ENCODE peak calls at places on chromosomes 4 and X, in four cellular contexts. One of them, this sample, is unnamed.

GRCh38 chrX:9337056-9337455 is 127.8 kb upstream of the TBL1X start:
- DNase-seq in H1: no peak
- DNase-seq in body of pancreas: no peak
- DNase-seq in choroid plexus epithelial cell: peak
- DNase-seq in this sample: no peak

GRCh38 chr4:187172340-187172761 is 448.7 kb upstream of the FAT1 start:
- DNase-seq in H1: no peak
- DNase-seq in choroid plexus epithelial cell: peak
- DNase-seq in body of pancreas: no peak
- DNase-seq in this sample: no peak

GRCh38 chr4:34854451-34854850 is 1389.9 kb downstream of the ARAP2 start:
- DNase-seq in body of pancreas: no peak
- DNase-seq in choroid plexus epithelial cell: no peak
- DNase-seq in H1: no peak
- DNase-seq in this sample: peak

GRCh38 chr4:54067163-54067562 is 2.8 kb upstream of the CHIC2 start:
- DNase-seq in choroid plexus epithelial cell: peak
- DNase-seq in H1: no peak
- DNase-seq in body of pancreas: no peak
- DNase-seq in this sample: no peak

GRCh38 chr4:156971623-156972369 is at the start of gene PDGFC:
- DNase-seq in body of pancreas: peak
- DNase-seq in H1: no peak
- DNase-seq in choroid plexus epithelial cell: peak
- DNase-seq in this sample: peak

GRCh38 chr4:119093042-119093827 is 42.4 kb upstream of the MYOZ2 start:
- DNase-seq in body of pancreas: no peak
- DNase-seq in choroid plexus epithelial cell: no peak
- DNase-seq in H1: no peak
- DNase-seq in this sample: no peak

GRCh38 chr4:38856524-38857337 is at the start of gene TLR6:
- DNase-seq in choroid plexus epithelial cell: peak
- DNase-seq in H1: no peak
- DNase-seq in body of pancreas: peak
- DNase-seq in this sample: peak

GRCh38 chr4:47639531-47639930 is 154.5 kb downstream of the ATP10D start:
- DNase-seq in H1: no peak
- DNase-seq in body of pancreas: no peak
- DNase-seq in choroid plexus epithelial cell: peak
- DNase-seq in this sample: no peak

GRCh38 chr4:1547863-1548637 is 136.1 kb downstream of the FAM53A start:
- DNase-seq in choroid plexus epithelial cell: no peak
- DNase-seq in H1: no peak
- DNase-seq in body of pancreas: no peak
- DNase-seq in this sample: no peak

GRCh38 chr4:40755609-40756008 is 5.9 kb downstream of the NSUN7 start:
- DNase-seq in body of pancreas: no peak
- DNase-seq in H1: no peak
- DNase-seq in choroid plexus epithelial cell: no peak
- DNase-seq in this sample: no peak

GRCh38 chr4:145938618-145939177 is at the start of gene ZNF827:
- DNase-seq in H1: no peak
- DNase-seq in body of pancreas: peak
- DNase-seq in choroid plexus epithelial cell: peak
- DNase-seq in this sample: peak

GRCh38 chr4:120630432-120630831 is 292.1 kb downstream of the PRDM5 start:
- DNase-seq in choroid plexus epithelial cell: peak
- DNase-seq in body of pancreas: no peak
- DNase-seq in H1: no peak
- DNase-seq in this sample: no peak

GRCh38 chr4:2217726-2218125 is 24.2 kb downstream of the HAUS3 start:
- DNase-seq in choroid plexus epithelial cell: peak
- DNase-seq in body of pancreas: no peak
- DNase-seq in H1: no peak
- DNase-seq in this sample: no peak

GRCh38 chr4:85370400-85371032 is 104.4 kb upstream of the ARHGAP24 start:
- DNase-seq in H1: peak
- DNase-seq in choroid plexus epithelial cell: peak
- DNase-seq in body of pancreas: peak
- DNase-seq in this sample: peak

GRCh38 chrX:109911046-109911445 is 91.9 kb upstream of the TMEM164 start:
- DNase-seq in H1: no peak
- DNase-seq in choroid plexus epithelial cell: no peak
- DNase-seq in body of pancreas: no peak
- DNase-seq in this sample: no peak

GRCh38 chrX:150203249-150203647 is 159.9 kb upstream of the MAMLD1 start:
- DNase-seq in body of pancreas: no peak
- DNase-seq in choroid plexus epithelial cell: no peak
- DNase-seq in H1: no peak
- DNase-seq in this sample: no peak

GRCh38 chr4:73520821-73521220 is 39.3 kb downstream of the AFM start:
- DNase-seq in body of pancreas: no peak
- DNase-seq in choroid plexus epithelial cell: peak
- DNase-seq in H1: peak
- DNase-seq in this sample: peak

GRCh38 chrX:18748499-18748898 is 41.1 kb downstream of the PPEF1 start:
- DNase-seq in H1: no peak
- DNase-seq in body of pancreas: peak
- DNase-seq in choroid plexus epithelial cell: no peak
- DNase-seq in this sample: no peak

GRCh38 chr4:76559236-76560071 is 124.4 kb downstream of the SHROOM3 start:
- DNase-seq in body of pancreas: no peak
- DNase-seq in H1: no peak
- DNase-seq in choroid plexus epithelial cell: no peak
- DNase-seq in this sample: no peak

GRCh38 chrX:29852767-29853166 is 362.6 kb upstream of the MAGEB2 start:
- DNase-seq in H1: no peak
- DNase-seq in body of pancreas: no peak
- DNase-seq in choroid plexus epithelial cell: peak
- DNase-seq in this sample: no peak

GRCh38 chr4:110064295-110064694 is 134.1 kb downstream of the ELOVL6 start:
- DNase-seq in body of pancreas: no peak
- DNase-seq in H1: no peak
- DNase-seq in choroid plexus epithelial cell: peak
- DNase-seq in this sample: no peak

GRCh38 chr4:95077864-95078263 is 320.1 kb downstream of the BMPR1B start:
- DNase-seq in H1: no peak
- DNase-seq in choroid plexus epithelial cell: peak
- DNase-seq in body of pancreas: no peak
- DNase-seq in this sample: no peak

GRCh38 chrX:102651968-102652744 is 873 bp downstream of the GPRASP1 start:
- DNase-seq in choroid plexus epithelial cell: peak
- DNase-seq in body of pancreas: peak
- DNase-seq in H1: no peak
- DNase-seq in this sample: peak

GRCh38 chr4:103011378-103012025 is 8.0 kb downstream of the SLC9B1 start:
- DNase-seq in H1: no peak
- DNase-seq in body of pancreas: peak
- DNase-seq in choroid plexus epithelial cell: peak
- DNase-seq in this sample: peak

GRCh38 chr4:4852591-4853362 is 6.7 kb upstream of the MSX1 start:
- DNase-seq in H1: no peak
- DNase-seq in choroid plexus epithelial cell: peak
- DNase-seq in body of pancreas: no peak
- DNase-seq in this sample: peak

GRCh38 chrX:56107320-56107719 is 124.8 kb upstream of the KLF8 start:
- DNase-seq in choroid plexus epithelial cell: no peak
- DNase-seq in body of pancreas: no peak
- DNase-seq in H1: no peak
- DNase-seq in this sample: no peak

GRCh38 chrX:9163153-9163790 is 129.3 kb upstream of the FAM9B start:
- DNase-seq in choroid plexus epithelial cell: peak
- DNase-seq in body of pancreas: no peak
- DNase-seq in H1: no peak
- DNase-seq in this sample: no peak

GRCh38 chr4:20684852-20685763 is 15.2 kb upstream of the PACRGL start:
- DNase-seq in H1: no peak
- DNase-seq in body of pancreas: no peak
- DNase-seq in choroid plexus epithelial cell: peak
- DNase-seq in this sample: no peak

GRCh38 chr4:159308571-159309340 is 205.9 kb downstream of the RAPGEF2 start:
- DNase-seq in body of pancreas: no peak
- DNase-seq in H1: no peak
- DNase-seq in choroid plexus epithelial cell: peak
- DNase-seq in this sample: no peak

GRCh38 chrX:17081969-17082368 is 135.5 kb downstream of the REPS2 start:
- DNase-seq in choroid plexus epithelial cell: no peak
- DNase-seq in H1: no peak
- DNase-seq in body of pancreas: no peak
- DNase-seq in this sample: no peak

GRCh38 chrX:13059676-13060499 is 15.5 kb upstream of the FAM9C start:
- DNase-seq in H1: no peak
- DNase-seq in body of pancreas: no peak
- DNase-seq in choroid plexus epithelial cell: peak
- DNase-seq in this sample: no peak

GRCh38 chr4:40856836-40857362 is 107.1 kb downstream of the NSUN7 start:
- DNase-seq in body of pancreas: peak
- DNase-seq in choroid plexus epithelial cell: peak
- DNase-seq in H1: peak
- DNase-seq in this sample: peak

GRCh38 chr4:52573551-52573950 is 85.5 kb downstream of the USP46 start:
- DNase-seq in choroid plexus epithelial cell: no peak
- DNase-seq in body of pancreas: no peak
- DNase-seq in H1: no peak
- DNase-seq in this sample: no peak

GRCh38 chr4:26058537-26058936 is 144.5 kb downstream of the SMIM20 start:
- DNase-seq in body of pancreas: peak
- DNase-seq in H1: no peak
- DNase-seq in choroid plexus epithelial cell: no peak
- DNase-seq in this sample: no peak

GRCh38 chrX:13864264-13864663 is 47.4 kb upstream of the GPM6B start:
- DNase-seq in body of pancreas: no peak
- DNase-seq in H1: no peak
- DNase-seq in choroid plexus epithelial cell: no peak
- DNase-seq in this sample: no peak

GRCh38 chr4:4763815-4764202 is 95.7 kb upstream of the MSX1 start:
- DNase-seq in choroid plexus epithelial cell: peak
- DNase-seq in H1: no peak
- DNase-seq in body of pancreas: no peak
- DNase-seq in this sample: no peak

GRCh38 chr4:16122784-16123183 is 39.0 kb upstream of the PROM1 start:
- DNase-seq in choroid plexus epithelial cell: no peak
- DNase-seq in H1: no peak
- DNase-seq in body of pancreas: no peak
- DNase-seq in this sample: no peak
- H3K4me3 ChIP-seq in choroid plexus epithelial cell: no peak
- H3K4me3 ChIP-seq in H1: no peak
- H3K4me3 ChIP-seq in body of pancreas: no peak
- H3K4me3 ChIP-seq in this sample: no peak

GRCh38 chrX:51894697-51895336 is 1.4 kb downstream of the MAGED1 start:
- DNase-seq in H1: no peak
- DNase-seq in choroid plexus epithelial cell: peak
- DNase-seq in body of pancreas: peak
- DNase-seq in this sample: peak
- TF ChIP-seq CTCF in H1: peak
- TF ChIP-seq CTCF in choroid plexus epithelial cell: peak
- TF ChIP-seq CTCF in body of pancreas: no peak
- TF ChIP-seq CTCF in this sample: peak

DNA sequence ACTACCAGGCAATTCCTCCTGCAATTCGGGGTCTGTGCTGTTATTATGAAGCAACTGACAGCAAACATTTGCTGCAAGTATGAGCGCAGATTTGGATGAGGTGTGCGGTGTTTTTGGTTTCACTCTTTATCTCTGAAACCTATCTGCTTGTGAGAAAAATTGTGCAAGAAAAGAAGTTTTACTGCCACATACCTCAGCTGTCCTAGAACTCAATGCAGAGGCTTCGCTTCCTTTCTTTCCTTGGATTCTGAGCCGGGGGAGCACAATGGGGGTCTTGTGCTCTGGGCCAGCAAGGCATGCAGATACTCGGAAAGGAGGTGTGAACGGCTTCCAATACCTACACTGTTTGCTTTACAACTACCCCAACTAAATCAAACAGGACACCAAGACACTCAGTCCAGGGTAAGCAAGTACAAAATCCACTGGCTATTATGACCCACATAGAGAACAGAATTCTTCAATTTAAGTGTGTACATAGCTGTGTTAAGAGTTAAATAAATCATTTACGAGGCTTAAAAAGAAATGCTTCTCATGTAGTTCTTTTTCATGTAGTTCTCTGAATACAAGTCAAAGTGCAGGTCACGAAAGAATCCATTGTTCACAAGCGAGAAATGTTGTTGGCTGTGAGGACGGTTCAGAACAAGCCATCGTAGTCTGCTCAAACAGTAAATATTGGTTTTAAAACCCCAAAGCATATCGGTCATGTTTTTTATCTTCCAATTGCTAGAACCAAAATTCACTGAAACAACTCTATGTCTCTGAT is 1.1 kb downstream of the SORBS2 start:
- DNase-seq in H1: no peak
- DNase-seq in body of pancreas: no peak
- DNase-seq in choroid plexus epithelial cell: no peak
- DNase-seq in this sample: peak
- H3K4me3 ChIP-seq in H1: no peak
- H3K4me3 ChIP-seq in body of pancreas: peak
- H3K4me3 ChIP-seq in choroid plexus epithelial cell: peak
- H3K4me3 ChIP-seq in this sample: peak

GRCh38 chrX:124476562-124476961 is 130.2 kb downstream of the SH2D1A start:
- DNase-seq in body of pancreas: no peak
- DNase-seq in choroid plexus epithelial cell: no peak
- DNase-seq in H1: no peak
- DNase-seq in this sample: no peak
- TF ChIP-seq CTCF in body of pancreas: no peak
- TF ChIP-seq CTCF in choroid plexus epithelial cell: no peak
- TF ChIP-seq CTCF in H1: no peak
- TF ChIP-seq CTCF in this sample: no peak

GRCh38 chr4:135319685-135320084 is 1118.1 kb upstream of the PABPC4L start:
- DNase-seq in body of pancreas: no peak
- DNase-seq in choroid plexus epithelial cell: peak
- DNase-seq in H1: no peak
- DNase-seq in this sample: peak

DNA sequence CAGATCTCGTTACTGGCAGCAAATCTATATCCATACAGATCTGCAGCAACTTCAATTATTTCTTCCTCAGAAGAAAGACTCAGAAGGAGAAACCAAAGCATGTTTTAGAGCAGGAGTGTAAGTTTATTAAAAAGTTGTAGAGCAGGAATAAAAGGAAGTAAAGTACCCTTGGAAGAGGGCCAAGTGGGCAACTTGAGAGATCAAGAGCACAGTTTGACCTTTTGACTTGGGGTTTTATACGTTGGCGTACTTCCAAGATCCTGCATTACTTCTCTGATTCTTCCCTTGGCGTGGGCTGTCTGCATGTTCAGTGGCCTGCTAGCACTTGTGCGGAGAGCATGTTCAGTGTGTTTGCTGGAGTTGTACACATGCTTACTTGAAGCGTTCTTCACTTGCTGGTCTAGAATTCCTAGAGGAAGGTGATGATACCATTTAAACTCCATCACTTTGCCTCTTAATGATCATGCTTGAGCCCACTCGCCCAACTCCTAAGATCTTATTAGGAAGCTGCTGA is 1114.7 kb upstream of the PABPC4L start:
- DNase-seq in choroid plexus epithelial cell: no peak
- DNase-seq in body of pancreas: no peak
- DNase-seq in H1: no peak
- DNase-seq in this sample: no peak
- H3K4me3 ChIP-seq in choroid plexus epithelial cell: no peak
- H3K4me3 ChIP-seq in body of pancreas: no peak
- H3K4me3 ChIP-seq in H1: no peak
- H3K4me3 ChIP-seq in this sample: no peak

GRCh38 chrX:24839331-24839730 is 145.6 kb downstream of the POLA1 start:
- DNase-seq in body of pancreas: no peak
- DNase-seq in choroid plexus epithelial cell: no peak
- DNase-seq in H1: no peak
- DNase-seq in this sample: no peak
- TF ChIP-seq CTCF in body of pancreas: no peak
- TF ChIP-seq CTCF in choroid plexus epithelial cell: no peak
- TF ChIP-seq CTCF in H1: no peak
- TF ChIP-seq CTCF in this sample: no peak

This sample was measured in endodermal cell.